ENCODE peak calls at places on chromosome 20, in seven cellular contexts. One of them, this sample, is unnamed.

GRCh38 chr20:13382786-13383185 is 161.7 kb downstream of the ISM1 start:
- DNase-seq in effector CD8-positive, alpha-beta T cell: no peak
- DNase-seq in GM12865: no peak
- DNase-seq in stimulated activated CD4-positive, alpha-beta T cell treated with anti-CD3 and anti-CD28 coated beads, Interleukin-4, amount 100 ng/mL, for 48 hours: no peak
- DNase-seq in AML-193: no peak
- DNase-seq in Daoy: no peak
- DNase-seq in nephron progenitor cell: no peak
- DNase-seq in this sample: no peak

GRCh38 chr20:64079273-64080012 is at the start of gene RGS19:
- DNase-seq in effector CD8-positive, alpha-beta T cell: peak; percentile 51
- DNase-seq in GM12865: peak; percentile 90
- DNase-seq in stimulated activated CD4-positive, alpha-beta T cell treated with anti-CD3 and anti-CD28 coated beads, Interleukin-4, amount 100 ng/mL, for 48 hours: no peak
- DNase-seq in AML-193: peak; percentile 92
- DNase-seq in Daoy: peak; percentile 83
- DNase-seq in nephron progenitor cell: peak; percentile 84
- DNase-seq in this sample: peak; percentile 88

GRCh38 chr20:25738198-25738597 is 41.5 kb upstream of the ZNF337 start:
- DNase-seq in effector CD8-positive, alpha-beta T cell: no peak
- DNase-seq in GM12865: no peak
- DNase-seq in stimulated activated CD4-positive, alpha-beta T cell treated with anti-CD3 and anti-CD28 coated beads, Interleukin-4, amount 100 ng/mL, for 48 hours: no peak
- DNase-seq in AML-193: no peak
- DNase-seq in Daoy: no peak
- DNase-seq in nephron progenitor cell: no peak
- DNase-seq in this sample: no peak

GRCh38 chr20:57092112-57092899 is 174.1 kb downstream of the BMP7 start:
- DNase-seq in effector CD8-positive, alpha-beta T cell: peak; percentile 14
- DNase-seq in GM12865: peak; percentile 70
- DNase-seq in stimulated activated CD4-positive, alpha-beta T cell treated with anti-CD3 and anti-CD28 coated beads, Interleukin-4, amount 100 ng/mL, for 48 hours: peak; percentile 60
- DNase-seq in AML-193: peak; percentile 34
- DNase-seq in Daoy: peak; percentile 68
- DNase-seq in nephron progenitor cell: peak; percentile 81
- DNase-seq in this sample: peak; percentile 61

GRCh38 chr20:40493551-40493950 is 195.5 kb downstream of the MAFB start:
- DNase-seq in effector CD8-positive, alpha-beta T cell: no peak
- DNase-seq in GM12865: no peak
- DNase-seq in stimulated activated CD4-positive, alpha-beta T cell treated with anti-CD3 and anti-CD28 coated beads, Interleukin-4, amount 100 ng/mL, for 48 hours: no peak
- DNase-seq in AML-193: no peak
- DNase-seq in Daoy: peak; percentile 37
- DNase-seq in nephron progenitor cell: no peak
- DNase-seq in this sample: no peak

GRCh38 chr20:15546624-15547023 is 1026.6 kb downstream of the KIF16B start:
- DNase-seq in effector CD8-positive, alpha-beta T cell: no peak
- DNase-seq in GM12865: no peak
- DNase-seq in stimulated activated CD4-positive, alpha-beta T cell treated with anti-CD3 and anti-CD28 coated beads, Interleukin-4, amount 100 ng/mL, for 48 hours: no peak
- DNase-seq in AML-193: no peak
- DNase-seq in Daoy: no peak
- DNase-seq in nephron progenitor cell: no peak
- DNase-seq in this sample: no peak

GRCh38 chr20:58432190-58432954 is 43.3 kb downstream of the VAPB start:
- DNase-seq in effector CD8-positive, alpha-beta T cell: no peak
- DNase-seq in GM12865: no peak
- DNase-seq in stimulated activated CD4-positive, alpha-beta T cell treated with anti-CD3 and anti-CD28 coated beads, Interleukin-4, amount 100 ng/mL, for 48 hours: no peak
- DNase-seq in AML-193: no peak
- DNase-seq in Daoy: no peak
- DNase-seq in nephron progenitor cell: no peak
- DNase-seq in this sample: no peak

GRCh38 chr20:62551408-62552323 is 75.9 kb upstream of the GATA5 start:
- DNase-seq in effector CD8-positive, alpha-beta T cell: no peak
- DNase-seq in GM12865: no peak
- DNase-seq in stimulated activated CD4-positive, alpha-beta T cell treated with anti-CD3 and anti-CD28 coated beads, Interleukin-4, amount 100 ng/mL, for 48 hours: no peak
- DNase-seq in AML-193: no peak
- DNase-seq in Daoy: no peak
- DNase-seq in nephron progenitor cell: peak; percentile 65
- DNase-seq in this sample: no peak

GRCh38 chr20:37808752-37809070 is 94.2 kb upstream of the VSTM2L start:
- DNase-seq in effector CD8-positive, alpha-beta T cell: no peak
- DNase-seq in GM12865: no peak
- DNase-seq in stimulated activated CD4-positive, alpha-beta T cell treated with anti-CD3 and anti-CD28 coated beads, Interleukin-4, amount 100 ng/mL, for 48 hours: no peak
- DNase-seq in AML-193: no peak
- DNase-seq in Daoy: no peak
- DNase-seq in nephron progenitor cell: no peak
- DNase-seq in this sample: no peak

GRCh38 chr20:24773751-24774201 is 175.3 kb upstream of the CST7 start:
- DNase-seq in effector CD8-positive, alpha-beta T cell: no peak
- DNase-seq in GM12865: peak; percentile 51
- DNase-seq in stimulated activated CD4-positive, alpha-beta T cell treated with anti-CD3 and anti-CD28 coated beads, Interleukin-4, amount 100 ng/mL, for 48 hours: no peak
- DNase-seq in AML-193: no peak
- DNase-seq in Daoy: peak; percentile 53
- DNase-seq in nephron progenitor cell: no peak
- DNase-seq in this sample: no peak

GRCh38 chr20:44483112-44483511 is 7.4 kb downstream of the TTPAL start:
- DNase-seq in effector CD8-positive, alpha-beta T cell: no peak
- DNase-seq in GM12865: no peak
- DNase-seq in stimulated activated CD4-positive, alpha-beta T cell treated with anti-CD3 and anti-CD28 coated beads, Interleukin-4, amount 100 ng/mL, for 48 hours: no peak
- DNase-seq in AML-193: no peak
- DNase-seq in Daoy: no peak
- DNase-seq in nephron progenitor cell: no peak
- DNase-seq in this sample: no peak

GRCh38 chr20:50251992-50252491 is 61.4 kb downstream of the CEBPB start:
- DNase-seq in effector CD8-positive, alpha-beta T cell: no peak
- DNase-seq in GM12865: no peak
- DNase-seq in stimulated activated CD4-positive, alpha-beta T cell treated with anti-CD3 and anti-CD28 coated beads, Interleukin-4, amount 100 ng/mL, for 48 hours: no peak
- DNase-seq in AML-193: no peak
- DNase-seq in Daoy: peak; percentile 76
- DNase-seq in nephron progenitor cell: no peak
- DNase-seq in this sample: no peak

GRCh38 chr20:64103871-64104666 is 3.3 kb downstream of the NPBWR2 start:
- DNase-seq in effector CD8-positive, alpha-beta T cell: no peak
- DNase-seq in GM12865: no peak
- DNase-seq in stimulated activated CD4-positive, alpha-beta T cell treated with anti-CD3 and anti-CD28 coated beads, Interleukin-4, amount 100 ng/mL, for 48 hours: no peak
- DNase-seq in AML-193: no peak
- DNase-seq in Daoy: peak; percentile 1
- DNase-seq in nephron progenitor cell: peak; percentile 20
- DNase-seq in this sample: no peak

GRCh38 chr20:49742948-49743347 is 29.3 kb upstream of the B4GALT5 start:
- DNase-seq in effector CD8-positive, alpha-beta T cell: no peak
- DNase-seq in GM12865: no peak
- DNase-seq in stimulated activated CD4-positive, alpha-beta T cell treated with anti-CD3 and anti-CD28 coated beads, Interleukin-4, amount 100 ng/mL, for 48 hours: no peak
- DNase-seq in AML-193: no peak
- DNase-seq in Daoy: no peak
- DNase-seq in nephron progenitor cell: no peak
- DNase-seq in this sample: no peak

GRCh38 chr20:35187584-35188190 is 15.8 kb downstream of the PROCR start:
- DNase-seq in effector CD8-positive, alpha-beta T cell: no peak
- DNase-seq in GM12865: no peak
- DNase-seq in stimulated activated CD4-positive, alpha-beta T cell treated with anti-CD3 and anti-CD28 coated beads, Interleukin-4, amount 100 ng/mL, for 48 hours: no peak
- DNase-seq in AML-193: no peak
- DNase-seq in Daoy: no peak
- DNase-seq in nephron progenitor cell: no peak
- DNase-seq in this sample: no peak

GRCh38 chr20:51854912-51855311 is 52.6 kb upstream of the SALL4 start:
- DNase-seq in effector CD8-positive, alpha-beta T cell: no peak
- DNase-seq in GM12865: no peak
- DNase-seq in stimulated activated CD4-positive, alpha-beta T cell treated with anti-CD3 and anti-CD28 coated beads, Interleukin-4, amount 100 ng/mL, for 48 hours: no peak
- DNase-seq in AML-193: no peak
- DNase-seq in Daoy: no peak
- DNase-seq in nephron progenitor cell: no peak
- DNase-seq in this sample: no peak

This sample was measured in GM19239.